ENCODE peak calls at places on chromosomes 12 and 14, in eight cellular contexts. One of them, this sample, is unnamed.
A peak's percentile ranks its signal among the peaks of the same experiment; 100 is the strongest.

GRCh38 chr12:32198555-32198954 is 91.9 kb downstream of the BICD1 start:
- DNase-seq in GM03348: peak; percentile 8
- DNase-seq in stimulated activated CD4-positive, alpha-beta T cell treated with anti-CD3 and anti-CD28 coated beads, Interleukin-4, amount 100 ng/mL, for 4 hours: no peak
- DNase-seq in CD4-positive, CD25-positive, alpha-beta regulatory T cell: no peak
- DNase-seq in DMS153: no peak
- DNase-seq in RWPE1: peak; percentile 70
- DNase-seq in B cell: no peak
- DNase-seq in AG09309: no peak
- DNase-seq in this sample: peak; percentile 21

GRCh38 chr14:49982522-49982951 is 89.7 kb downstream of the ARF6 start:
- DNase-seq in GM03348: peak; percentile 79
- DNase-seq in stimulated activated CD4-positive, alpha-beta T cell treated with anti-CD3 and anti-CD28 coated beads, Interleukin-4, amount 100 ng/mL, for 4 hours: no peak
- DNase-seq in CD4-positive, CD25-positive, alpha-beta regulatory T cell: peak; percentile 30
- DNase-seq in DMS153: no peak
- DNase-seq in RWPE1: no peak
- DNase-seq in B cell: no peak
- DNase-seq in AG09309: peak; percentile 79
- DNase-seq in this sample: no peak

GRCh38 chr12:110917467-110917866 is 2.9 kb downstream of the MYL2 start:
- DNase-seq in GM03348: no peak
- DNase-seq in stimulated activated CD4-positive, alpha-beta T cell treated with anti-CD3 and anti-CD28 coated beads, Interleukin-4, amount 100 ng/mL, for 4 hours: no peak
- DNase-seq in CD4-positive, CD25-positive, alpha-beta regulatory T cell: no peak
- DNase-seq in DMS153: no peak
- DNase-seq in RWPE1: peak; percentile 88
- DNase-seq in B cell: no peak
- DNase-seq in AG09309: no peak
- DNase-seq in this sample: peak; percentile 57

GRCh38 chr12:113347107-113347506 is 11.3 kb upstream of the PLBD2 start:
- DNase-seq in GM03348: no peak
- DNase-seq in stimulated activated CD4-positive, alpha-beta T cell treated with anti-CD3 and anti-CD28 coated beads, Interleukin-4, amount 100 ng/mL, for 4 hours: no peak
- DNase-seq in CD4-positive, CD25-positive, alpha-beta regulatory T cell: no peak
- DNase-seq in DMS153: no peak
- DNase-seq in RWPE1: no peak
- DNase-seq in B cell: no peak
- DNase-seq in AG09309: no peak
- DNase-seq in this sample: no peak

GRCh38 chr12:111084172-111084571 is 163.8 kb upstream of the MYL2 start:
- DNase-seq in GM03348: no peak
- DNase-seq in stimulated activated CD4-positive, alpha-beta T cell treated with anti-CD3 and anti-CD28 coated beads, Interleukin-4, amount 100 ng/mL, for 4 hours: no peak
- DNase-seq in CD4-positive, CD25-positive, alpha-beta regulatory T cell: no peak
- DNase-seq in DMS153: no peak
- DNase-seq in RWPE1: no peak
- DNase-seq in B cell: no peak
- DNase-seq in AG09309: no peak
- DNase-seq in this sample: no peak

GRCh38 chr14:104094709-104095425 is 9.4 kb downstream of the ASPG start:
- DNase-seq in GM03348: peak; percentile 89
- DNase-seq in stimulated activated CD4-positive, alpha-beta T cell treated with anti-CD3 and anti-CD28 coated beads, Interleukin-4, amount 100 ng/mL, for 4 hours: peak; percentile 49
- DNase-seq in CD4-positive, CD25-positive, alpha-beta regulatory T cell: peak; percentile 59
- DNase-seq in DMS153: no peak
- DNase-seq in RWPE1: peak; percentile 73
- DNase-seq in B cell: peak; percentile 60
- DNase-seq in AG09309: no peak
- DNase-seq in this sample: peak; percentile 75

GRCh38 chr12:67069451-67070306 is 199.5 kb upstream of the CAND1 start:
- DNase-seq in GM03348: peak; percentile 52
- DNase-seq in stimulated activated CD4-positive, alpha-beta T cell treated with anti-CD3 and anti-CD28 coated beads, Interleukin-4, amount 100 ng/mL, for 4 hours: peak; percentile 46
- DNase-seq in CD4-positive, CD25-positive, alpha-beta regulatory T cell: peak; percentile 16
- DNase-seq in DMS153: no peak
- DNase-seq in RWPE1: no peak
- DNase-seq in B cell: no peak
- DNase-seq in AG09309: no peak
- DNase-seq in this sample: no peak

GRCh38 chr12:21666722-21667121 is 9.1 kb upstream of the LDHB start:
- DNase-seq in GM03348: no peak
- DNase-seq in stimulated activated CD4-positive, alpha-beta T cell treated with anti-CD3 and anti-CD28 coated beads, Interleukin-4, amount 100 ng/mL, for 4 hours: no peak
- DNase-seq in CD4-positive, CD25-positive, alpha-beta regulatory T cell: no peak
- DNase-seq in DMS153: peak; percentile 70
- DNase-seq in RWPE1: no peak
- DNase-seq in B cell: no peak
- DNase-seq in AG09309: no peak
- DNase-seq in this sample: no peak

GRCh38 chr14:52227559-52228222 is 39.8 kb upstream of the PTGDR start:
- DNase-seq in GM03348: no peak
- DNase-seq in stimulated activated CD4-positive, alpha-beta T cell treated with anti-CD3 and anti-CD28 coated beads, Interleukin-4, amount 100 ng/mL, for 4 hours: no peak
- DNase-seq in CD4-positive, CD25-positive, alpha-beta regulatory T cell: no peak
- DNase-seq in DMS153: no peak
- DNase-seq in RWPE1: no peak
- DNase-seq in B cell: no peak
- DNase-seq in AG09309: no peak
- DNase-seq in this sample: no peak

GRCh38 chr12:62861586-62861985 is 73.4 kb downstream of the PPM1H start:
- DNase-seq in GM03348: no peak
- DNase-seq in stimulated activated CD4-positive, alpha-beta T cell treated with anti-CD3 and anti-CD28 coated beads, Interleukin-4, amount 100 ng/mL, for 4 hours: no peak
- DNase-seq in CD4-positive, CD25-positive, alpha-beta regulatory T cell: no peak
- DNase-seq in DMS153: no peak
- DNase-seq in RWPE1: no peak
- DNase-seq in B cell: no peak
- DNase-seq in AG09309: no peak
- DNase-seq in this sample: no peak